ENCODE peak calls at places on chromosomes 2 and 18, in nine cellular contexts. C, T, D, A, M, P, G, I and N are unnamed samples. For H3K4me1 and H3K27me3, the result is how much of the 10 kb centered on the place peaks cover.

GRCh38 chr2:172253190-172254052 is 150.7 kb upstream of the DLX2 start:
- DNase-seq in M (peak), I (peak), P (peak), D (no peak), G (no peak), C (peak), A (peak), T (peak), N (peak)

GRCh38 chr2:239143858-239144712 is 256.7 kb downstream of the HDAC4 start:
- DNase-seq in T (peak), C (peak), M (peak), A (no peak), G (no peak), P (no peak), I (no peak), D (peak), N (no peak)

GRCh38 chr2:209097168-209097567 is 326.7 kb upstream of the MAP2 start:
- DNase-seq in T (no peak), P (no peak), C (no peak), I (no peak), M (no peak), D (no peak), G (no peak), A (no peak), N (no peak)

GRCh38 chr2:238100821-238101771 is 956 bp downstream of the ESPNL start:
- DNase-seq in P (no peak), A (no peak), T (no peak), M (no peak), C (peak), D (no peak), G (peak), I (no peak), N (no peak)

GRCh38 chr2:207387172-207387571 is 142.6 kb upstream of the CREB1 start:
- DNase-seq in C (no peak), G (no peak), A (no peak), P (no peak), I (no peak), T (no peak), M (no peak), D (no peak), N (no peak)

GRCh38 chr2:237857791-237858190 is 1.6 kb upstream of the RAMP1 start:
- DNase-seq in D (no peak), I (no peak), C (no peak), T (no peak), A (no peak), M (no peak), P (no peak), G (no peak), N (no peak)

GRCh38 chr2:219368690-219369108 is 19.0 kb downstream of the DNPEP start:
- DNase-seq in P (peak), A (peak), I (peak), T (peak), D (no peak), G (no peak), M (peak), C (no peak), N (peak)

GRCh38 chr2:232779465-232779864 is 3.1 kb upstream of the KCNJ13 start:
- DNase-seq in M (no peak), G (no peak), P (no peak), I (no peak), C (no peak), D (peak), A (no peak), T (no peak), N (no peak)

GRCh38 chr2:1483551-1483950 is 70.3 kb downstream of the TPO start:
- DNase-seq in A (no peak), I (no peak), P (no peak), T (no peak), C (no peak), G (no peak), M (no peak), D (no peak), N (no peak)

GRCh38 chr2:203396667-203397066 is 68.5 kb downstream of the ABI2 start:
- DNase-seq in G (no peak), P (no peak), D (peak), M (no peak), T (no peak), A (no peak), C (peak), I (no peak), N (no peak)

GRCh38 chr2:3633089-3633981 is 24.7 kb upstream of the ALLC start:
- DNase-seq in D (no peak), A (no peak), I (peak), G (peak), M (peak), P (no peak), C (no peak), T (peak), N (peak)

GRCh38 chr2:200469708-200470600 is 39.9 kb downstream of the KCTD18 start:
- DNase-seq in T (no peak), M (no peak), D (no peak), P (no peak), C (no peak), G (peak), A (no peak), I (peak), N (no peak)

GRCh38 chr2:226187601-226188000 is 612.0 kb downstream of the IRS1 start:
- DNase-seq in A (no peak), C (no peak), M (peak), D (no peak), T (no peak), I (no peak), P (no peak), G (no peak), N (peak)

GRCh38 chr2:9558948-9559381 is 3.3 kb upstream of the ADAM17 start:
- DNase-seq in G (peak), P (peak), D (no peak), M (peak), I (no peak), A (peak), T (peak), C (no peak), N (peak)

GRCh38 chr2:190436552-190436951 is 28.4 kb downstream of the MFSD6 start:
- DNase-seq in C (no peak), A (no peak), D (no peak), P (no peak), M (no peak), G (no peak), I (no peak), T (no peak), N (no peak)

GRCh38 chr2:158702740-158703139 is 92.4 kb upstream of the DAPL1 start:
- DNase-seq in T (no peak), C (no peak), A (no peak), G (no peak), M (no peak), D (no peak), P (no peak), I (no peak), N (no peak)

GRCh38 chr2:164478205-164478604 is 143.1 kb downstream of the GRB14 start:
- DNase-seq in T (no peak), A (no peak), M (no peak), I (no peak), G (no peak), P (no peak), D (no peak), C (no peak), N (no peak)

GRCh38 chr2:240851078-240851861 is 17.4 kb upstream of the AGXT start:
- DNase-seq in T (peak), G (peak), M (peak), D (peak), A (peak), C (peak), P (peak), I (peak), N (peak)

GRCh38 chr18:37987901-37988300 is 422.3 kb upstream of the CELF4 start:
- DNase-seq in I (no peak), M (no peak), P (no peak), A (no peak), D (no peak), T (no peak), G (no peak), C (no peak), N (no peak)

GRCh38 chr2:204024503-204024902 is 87.9 kb downstream of the ICOS start:
- DNase-seq in T (peak), I (no peak), C (peak), M (peak), G (peak), P (no peak), A (no peak), D (peak), N (peak)

GRCh38 chr2:222193328-222194008 is 105.3 kb downstream of the PAX3 start:
- DNase-seq in M (no peak), D (peak), A (no peak), T (no peak), I (no peak), C (no peak), P (no peak), G (no peak), N (no peak)

GRCh38 chr2:241636182-241636982 is 576 bp downstream of the THAP4 start:
- DNase-seq in A (no peak), M (peak), C (peak), P (peak), G (peak), I (no peak), T (peak), D (peak), N (no peak)

GRCh38 chr18:13377496-13377895 is 158.9 kb downstream of the LDLRAD4 start:
- DNase-seq in P (no peak), A (no peak), M (peak), D (no peak), T (no peak), C (no peak), I (no peak), G (no peak), N (no peak)

GRCh38 chr18:39406941-39407340 is 1841.3 kb upstream of the CELF4 start:
- DNase-seq in I (no peak), T (peak), G (no peak), C (no peak), A (no peak), P (no peak), M (no peak), D (no peak), N (no peak)

GRCh38 chr18:35019929-35020328 is 21.3 kb upstream of the MAPRE2 start:
- DNase-seq in M (peak), I (no peak), G (no peak), D (no peak), A (no peak), T (no peak), C (no peak), P (no peak), N (no peak)

GRCh38 chr2:215973954-215974699 is 39.2 kb downstream of the MREG start:
- DNase-seq in I (no peak), A (peak), G (no peak), T (peak), C (no peak), P (peak), M (no peak), D (no peak), N (peak)

GRCh38 chr18:35376393-35376741 is 770 bp downstream of the ZNF396 start:
- DNase-seq in A (peak), I (no peak), C (peak), P (no peak), G (no peak), M (no peak), D (no peak), T (no peak), N (no peak)

GRCh38 chr18:52582516-52582915 is 242.5 kb downstream of the DCC start:
- DNase-seq in P (no peak), A (no peak), C (no peak), D (no peak), I (no peak), M (no peak), T (no peak), G (no peak), N (no peak)

GRCh38 chr2:147495741-147496140 is 349.1 kb upstream of the ACVR2A start:
- DNase-seq in D (no peak), A (no peak), C (no peak), G (no peak), M (no peak), T (no peak), P (no peak), I (no peak), N (no peak)

GRCh38 chr2:47651296-47651695 is 131.6 kb upstream of the MSH6 start:
- DNase-seq in I (no peak), C (no peak), T (no peak), M (no peak), A (no peak), D (no peak), G (no peak), P (no peak), N (no peak)

GRCh38 chr2:72115361-72116080 is 32.1 kb downstream of the CYP26B1 start:
- DNase-seq in C (peak), M (peak), A (peak), G (no peak), D (no peak), I (no peak), P (peak), T (peak), N (peak)

GRCh38 chr18:7897119-7897518 is 330.0 kb downstream of the PTPRM start:
- DNase-seq in T (no peak), I (no peak), G (no peak), P (no peak), A (no peak), C (no peak), M (no peak), D (no peak), N (no peak)

GRCh38 chr2:177165731-177166711 is 46.6 kb upstream of the HNRNPA3 start:
- DNase-seq in C (no peak), T (peak), G (no peak), A (no peak), M (peak), D (no peak), P (peak), I (no peak), N (peak)

GRCh38 chr18:40346146-40346545 is 1608.9 kb upstream of the PIK3C3 start:
- DNase-seq in D (no peak), T (no peak), G (no peak), I (no peak), C (no peak), A (no peak), P (no peak), M (peak), N (no peak)

GRCh38 chr2:42859006-42859552 is 66.7 kb upstream of the HAAO start:
- DNase-seq in T (peak), I (peak), C (peak), M (peak), A (no peak), G (peak), P (peak), D (peak), N (peak)

GRCh38 chr2:86281066-86281700 is 56.2 kb downstream of the REEP1 start:
- DNase-seq in G (no peak), D (no peak), A (no peak), M (no peak), C (no peak), T (no peak), I (no peak), P (no peak), N (no peak)

GRCh38 chr2:23107341-23107941 is 277.5 kb upstream of the KLHL29 start:
- DNase-seq in A (no peak), D (no peak), T (no peak), P (no peak), I (no peak), C (peak), G (no peak), M (no peak), N (no peak)

GRCh38 chr2:216974321-216975302 is 114.7 kb upstream of the TNP1 start:
- DNase-seq in A (no peak), C (no peak), M (no peak), D (no peak), G (peak), I (peak), T (no peak), P (no peak), N (no peak)

GRCh38 chr2:118670868-118671267 is 176.6 kb downstream of the EN1 start:
- DNase-seq in D (no peak), C (no peak), G (peak), A (no peak), T (no peak), M (peak), P (no peak), I (no peak), N (no peak)

GRCh38 chr2:36568533-36569246 is 29.3 kb downstream of the FEZ2 start:
- DNase-seq in M (peak), T (peak), I (no peak), G (no peak), D (no peak), P (no peak), A (no peak), C (no peak), N (peak)

GRCh38 chr2:36567711-36568408 is 30.1 kb downstream of the FEZ2 start:
- DNase-seq in G (no peak), C (no peak), M (no peak), I (no peak), T (peak), P (no peak), A (no peak), D (peak), N (no peak)

GRCh38 chr2:36566887-36567286 is 31.1 kb downstream of the FEZ2 start:
- DNase-seq in I (no peak), M (no peak), A (no peak), G (no peak), P (no peak), C (no peak), T (peak), D (no peak), N (no peak)

GRCh38 chr2:36570416-36570815 is 27.6 kb downstream of the FEZ2 start:
- DNase-seq in D (no peak), P (no peak), T (peak), I (no peak), A (no peak), M (peak), G (no peak), C (no peak), N (no peak)

DNA sequence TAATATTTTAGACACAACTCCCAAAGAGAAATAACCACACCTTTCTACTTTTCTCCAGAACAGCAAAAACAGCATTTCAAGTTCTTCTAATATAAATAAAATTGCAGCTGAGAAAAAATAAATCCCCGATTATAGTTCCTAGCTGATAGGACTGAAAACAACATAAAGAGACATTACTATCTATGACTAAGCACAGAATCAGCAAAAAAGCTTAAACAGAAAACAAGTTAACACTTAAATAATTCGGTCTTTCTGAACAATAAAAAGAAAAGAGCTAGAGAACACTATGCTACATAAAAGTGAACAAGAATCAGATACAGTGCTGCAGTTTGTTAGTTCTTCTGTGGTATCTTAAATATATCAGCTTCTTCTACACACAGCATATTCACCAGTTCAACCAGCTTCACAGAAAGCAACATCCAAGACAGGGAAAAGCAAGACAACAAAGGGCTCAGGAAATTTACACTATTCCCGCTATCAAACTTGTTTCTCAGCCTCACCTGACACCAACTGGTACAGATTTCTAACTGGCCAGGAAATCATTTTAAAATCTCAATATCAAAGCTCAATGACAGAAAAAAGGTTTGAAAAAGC is 28.6 kb downstream of the FEZ2 start:
- DNase-seq in A (no peak), D (no peak), G (no peak), I (no peak), P (no peak), C (no peak), M (no peak), T (peak), N (peak)
- H3K4me1 ChIP-seq in A (under half), D (under half), G (under half), I (under half), P (under half), C (under half), M (under half), T (half or more), N (under half)

GRCh38 chr2:157336137-157336721 is 10.6 kb upstream of the ERMN start:
- DNase-seq in G (no peak), I (peak), D (peak), A (no peak), T (peak), P (no peak), C (peak), M (peak), N (peak)
- TF ChIP-seq CTCF in G (no peak), I (peak), D (peak), A (peak), T (peak), P (peak), C (peak), M (peak), N (peak)

GRCh38 chr18:75244336-75244735 is 33.7 kb downstream of the TSHZ1 start:
- DNase-seq in G (no peak), D (peak), M (no peak), I (no peak), T (peak), C (peak), A (no peak), P (no peak), N (no peak)
- H3K27me3 ChIP-seq in G (under half), D (under half), M (under half), I (under half), T (under half), C (under half), A (under half), P (under half), N (under half)

GRCh38 chr18:51195602-51196115 is 1.8 kb downstream of the MEX3C start:
- DNase-seq in D (peak), C (peak), M (peak), A (peak), T (peak), P (peak), G (no peak), I (peak), N (peak)
- H3K4me1 ChIP-seq in D (under half), C (under half), M (under half), A (under half), T (under half), P (under half), G (under half), I (under half), N (under half)

GRCh38 chr2:104873689-104874054 is 19.8 kb downstream of the POU3F3 start:
- DNase-seq in P (no peak), C (no peak), I (no peak), T (no peak), D (no peak), A (no peak), M (no peak), G (no peak), N (no peak)
- TF ChIP-seq CTCF in P (no peak), C (no peak), I (no peak), T (no peak), D (no peak), A (no peak), M (no peak), G (no peak), N (no peak)

GRCh38 chr18:36501100-36501499 is 203.6 kb downstream of the FHOD3 start:
- DNase-seq in D (no peak), T (no peak), P (no peak), C (no peak), M (no peak), G (no peak), I (peak), A (no peak), N (peak)

GRCh38 chr18:36503477-36503876 is 206.0 kb downstream of the FHOD3 start:
- DNase-seq in P (no peak), I (no peak), C (no peak), T (no peak), M (no peak), D (no peak), A (no peak), G (no peak), N (no peak)

GRCh38 chr18:36496022-36496421 is 198.5 kb downstream of the FHOD3 start:
- DNase-seq in C (no peak), G (no peak), I (no peak), D (no peak), A (no peak), T (no peak), M (no peak), P (no peak), N (no peak)

GRCh38 chr18:36504928-36505327 is 207.4 kb downstream of the FHOD3 start:
- DNase-seq in P (no peak), T (peak), M (peak), D (no peak), C (no peak), G (no peak), I (no peak), A (no peak), N (peak)

GRCh38 chr18:36499938-36500337 is 202.4 kb downstream of the FHOD3 start:
- DNase-seq in C (no peak), I (no peak), T (no peak), D (no peak), M (no peak), G (no peak), P (no peak), A (no peak), N (no peak)
- H3K27me3 ChIP-seq in C (under half), I (under half), T (under half), D (under half), M (under half), G (under half), P (under half), A (under half), N (under half)

GRCh38 chr2:228646061-228646460 is 464.6 kb upstream of the SPHKAP start:
- DNase-seq in G (no peak), A (no peak), M (peak), P (no peak), T (peak), D (no peak), I (no peak), C (no peak), N (no peak)
- H3K4me1 ChIP-seq in G (under half), A (under half), M (under half), P (under half), T (under half), D (under half), I (under half), C (under half), N (under half)